ENCODE peak calls at places on chromosomes 13 and 19, in six cellular contexts. G is A549, M is GM12878, T is K562, X is HepG2, N is H1. U is an unnamed sample.

GRCh38 chr13:43333176-43333575 is 309.8 kb downstream of the DNAJC15 start:
- DNase-seq in G (no peak), M (no peak), T (no peak), X (no peak), N (no peak), U (no peak)

GRCh38 chr19:13401388-13401787 is 104.9 kb downstream of the CACNA1A start:
- DNase-seq in G (peak; percentile 14), M (no peak), T (peak; percentile 85), X (peak; percentile 2), N (no peak), U (peak; percentile 46)

GRCh38 chr19:34256835-34257558 is 2.6 kb downstream of the GARRE1 start:
- DNase-seq in G (no peak), M (no peak), T (no peak), X (no peak), N (no peak), U (no peak)

GRCh38 chr19:6521718-6522646 is 8.8 kb upstream of the TNFSF9 start:
- DNase-seq in G (no peak), M (peak; percentile 95), T (peak; percentile 67), X (no peak), N (no peak), U (no peak)

GRCh38 chr13:29428310-29428991 is 167.0 kb downstream of the SLC7A1 start:
- DNase-seq in G (no peak), M (no peak), T (no peak), X (no peak), N (peak; percentile 25), U (no peak)

GRCh38 chr13:106533101-106533939 is 2.1 kb downstream of the EFNB2 start:
- DNase-seq in G (peak; percentile 43), M (no peak), T (no peak), X (peak; percentile 21), N (no peak), U (peak; percentile 78)

GRCh38 chr19:6731822-6732221 is 5.6 kb downstream of the GPR108 start:
- DNase-seq in G (no peak), M (no peak), T (no peak), X (no peak), N (no peak), U (no peak)

GRCh38 chr19:50804420-50805272 is 14.4 kb downstream of the ACP4 start:
- DNase-seq in G (peak; percentile 98), M (peak; percentile 91), T (peak; percentile 99), X (peak; percentile 96), N (peak; percentile 96), U (peak; percentile 99)

GRCh38 chr19:30207357-30207756 is 164.8 kb upstream of the ZNF536 start:
- DNase-seq in G (no peak), M (no peak), T (no peak), X (no peak), N (no peak), U (no peak)

GRCh38 chr13:49926019-49926418 is 10.1 kb downstream of the SPRYD7 start:
- DNase-seq in G (no peak), M (no peak), T (no peak), X (no peak), N (no peak), U (no peak)

GRCh38 chr13:113906566-113906965 is 42.7 kb upstream of the GAS6 start:
- DNase-seq in G (no peak), M (no peak), T (no peak), X (no peak), N (no peak), U (no peak)

GRCh38 chr13:113917096-113917495 is 53.2 kb upstream of the GAS6 start:
- DNase-seq in G (no peak), M (no peak), T (no peak), X (no peak), N (no peak), U (no peak)

GRCh38 chr13:113726961-113727411 is 32.0 kb upstream of the TMEM255B start:
- DNase-seq in G (no peak), M (no peak), T (no peak), X (no peak), N (no peak), U (peak; percentile 31)

GRCh38 chr19:39832341-39833083 is 1.4 kb downstream of the DYRK1B start:
- DNase-seq in G (no peak), M (no peak), T (no peak), X (no peak), N (no peak), U (no peak)

GRCh38 chr19:9877775-9878510 is 42.8 kb downstream of the PIN1 start:
- DNase-seq in G (no peak), M (no peak), T (no peak), X (no peak), N (no peak), U (peak; percentile 70)

DNA sequence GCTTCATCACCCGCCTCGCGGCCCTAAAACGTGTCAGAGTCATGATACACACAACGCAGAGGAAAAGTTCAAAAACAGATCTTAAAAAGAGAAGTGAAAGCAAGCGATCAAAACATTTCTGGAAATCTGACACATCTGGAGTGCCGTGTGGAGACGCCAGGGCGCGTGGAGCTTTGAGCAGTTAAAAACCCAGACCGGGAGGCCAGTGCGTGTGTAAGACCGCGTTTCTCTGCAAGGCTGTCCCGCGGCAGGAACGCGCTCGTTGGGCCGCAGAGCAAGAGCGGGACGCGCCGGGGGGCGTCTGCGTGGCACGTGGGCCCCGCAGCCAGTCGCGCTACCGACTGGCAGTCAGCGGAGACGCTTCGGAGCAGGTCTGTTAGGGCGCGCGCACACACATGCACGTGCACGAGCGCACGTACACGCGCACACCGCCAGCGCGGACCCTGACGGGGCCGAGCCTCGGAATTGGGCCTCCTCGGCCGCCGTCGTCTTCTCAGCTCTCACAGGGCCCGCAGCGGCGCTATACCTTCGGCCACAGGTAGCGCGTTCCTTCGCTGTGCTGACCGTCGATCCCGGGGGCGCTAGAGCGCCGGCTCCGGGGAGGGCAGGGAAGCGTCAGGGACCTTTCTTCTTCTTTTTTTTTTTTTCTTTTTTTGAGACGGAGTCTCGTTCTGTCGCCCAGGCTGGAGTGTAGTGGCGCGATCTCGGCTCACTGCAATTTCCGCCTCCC is 35.8 kb downstream of the RNF6 start:
- DNase-seq in G (peak; percentile 32), M (peak; percentile 66), T (peak; percentile 88), X (peak; percentile 83), N (peak; percentile 91), U (peak; percentile 89)
- TF ChIP-seq POLR2A in G (peak; percentile 45), M (peak; percentile 90), T (peak; percentile 62), X (peak; percentile 36), N (no peak), U (no peak)

GRCh38 chr13:31631071-31631470 is 108.3 kb upstream of the RXFP2 start:
- DNase-seq in G (no peak), M (no peak), T (no peak), X (no peak), N (no peak), U (no peak)

GRCh38 chr13:31625115-31625514 is 114.2 kb upstream of the RXFP2 start:
- DNase-seq in G (no peak), M (no peak), T (no peak), X (no peak), N (no peak), U (no peak)

GRCh38 chr13:31631716-31632115 is 107.6 kb upstream of the RXFP2 start:
- DNase-seq in G (no peak), M (no peak), T (no peak), X (no peak), N (no peak), U (no peak)

GRCh38 chr13:31627097-31627496 is 112.2 kb upstream of the RXFP2 start:
- DNase-seq in G (no peak), M (no peak), T (no peak), X (no peak), N (no peak), U (peak; percentile 39)

GRCh38 chr13:31629085-31629785 is 110.1 kb upstream of the RXFP2 start:
- DNase-seq in G (no peak), M (no peak), T (no peak), X (no peak), N (no peak), U (peak; percentile 40)
- TF ChIP-seq RFX5 in G (no peak), M (no peak), T (no peak), X (no peak), N (no peak), U (no peak)

DNA sequence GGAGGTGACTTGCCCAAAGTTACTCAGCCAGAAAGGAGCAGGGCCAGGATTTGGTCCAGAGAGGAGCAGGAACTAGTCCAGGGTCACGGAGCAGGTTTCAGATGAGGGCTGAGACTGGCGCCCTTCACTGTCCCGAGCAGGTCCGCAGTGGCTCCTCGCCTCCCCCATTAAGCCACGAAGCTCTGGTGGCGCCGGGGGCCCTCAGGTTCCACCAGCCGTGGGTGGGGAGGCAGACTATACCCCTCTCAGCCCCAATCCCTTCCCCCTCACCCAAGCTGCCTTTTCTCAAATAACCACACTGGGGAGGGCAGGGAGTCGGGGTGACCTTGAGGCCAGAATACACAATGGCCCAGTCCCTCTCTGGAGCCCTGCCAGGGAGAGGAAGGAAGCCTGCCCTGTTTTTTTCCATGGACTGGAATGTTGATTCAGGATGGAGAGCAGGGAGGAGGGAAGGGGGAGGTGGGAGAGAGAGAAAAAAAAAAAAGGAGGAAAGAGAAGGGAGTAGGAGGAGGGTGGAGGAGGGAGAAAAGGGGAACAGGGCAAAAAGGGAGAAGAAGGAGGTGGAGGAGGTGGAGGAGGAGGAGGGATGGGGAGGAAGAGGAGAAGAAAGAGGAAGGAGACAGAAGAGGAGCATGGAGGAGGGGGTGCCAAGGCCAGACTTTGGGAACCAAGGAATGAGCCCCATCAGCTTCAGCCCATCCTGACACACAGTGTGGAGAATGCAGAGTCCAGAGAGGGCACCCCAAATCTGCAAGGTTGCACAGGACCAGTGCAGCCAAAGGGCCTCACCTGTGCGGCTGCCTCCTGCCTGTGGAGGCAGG is 19.7 kb downstream of the CEACAM16 start:
- DNase-seq in G (peak; percentile 90), M (no peak), T (no peak), X (peak; percentile 98), N (no peak), U (peak; percentile 56)
- TF ChIP-seq POLR2A in G (peak; percentile 42), M (no peak), T (no peak), X (peak; percentile 44), N (no peak), U (no peak)

GRCh38 chr13:97562962-97563361 is 129.0 kb downstream of the RAP2A start:
- DNase-seq in G (no peak), M (no peak), T (no peak), X (no peak), N (no peak), U (no peak)

GRCh38 chr13:97568850-97569249 is 134.9 kb downstream of the RAP2A start:
- DNase-seq in G (no peak), M (no peak), T (no peak), X (no peak), N (no peak), U (no peak)

GRCh38 chr13:97564929-97565328 is 131.0 kb downstream of the RAP2A start:
- DNase-seq in G (no peak), M (no peak), T (no peak), X (no peak), N (no peak), U (no peak)

GRCh38 chr13:97566907-97567306 is 132.9 kb downstream of the RAP2A start:
- DNase-seq in G (no peak), M (no peak), T (peak; percentile 7), X (no peak), N (no peak), U (no peak)

DNA sequence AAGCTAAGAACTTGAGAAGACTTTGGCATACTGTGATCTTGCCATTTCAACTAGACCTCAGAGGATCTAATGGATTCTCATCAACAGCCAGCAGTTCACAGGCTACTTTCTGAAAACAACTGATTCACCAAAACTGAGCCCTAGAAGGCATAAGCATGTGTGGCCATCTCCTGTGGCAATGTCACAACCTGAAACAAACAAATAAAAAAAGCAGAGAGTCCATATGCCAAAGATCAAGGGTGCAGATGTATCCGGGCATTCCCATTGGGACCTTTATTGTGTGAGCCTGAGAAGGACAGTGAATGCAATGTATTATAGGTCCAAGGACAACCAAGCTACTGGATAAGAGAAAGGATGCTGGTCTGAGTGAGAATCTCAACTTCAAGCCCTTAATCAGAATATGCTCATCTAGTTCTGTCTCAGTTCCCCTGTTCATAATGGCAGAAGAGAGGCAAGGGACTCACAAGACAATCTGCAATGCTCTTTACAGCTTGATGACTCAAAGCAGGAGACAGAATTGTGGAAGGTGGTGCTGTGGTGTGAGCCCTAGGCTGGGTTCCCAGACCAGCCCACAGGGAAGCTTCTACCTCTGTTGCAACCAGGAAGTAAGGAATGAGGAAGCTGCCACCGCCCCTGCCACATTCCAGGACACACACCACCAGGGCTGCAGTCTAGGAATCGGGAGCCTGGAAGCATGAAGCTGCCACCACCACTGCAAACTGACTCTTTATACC is 133.7 kb downstream of the RAP2A start:
- DNase-seq in G (peak; percentile 18), M (peak; percentile 37), T (no peak), X (peak; percentile 54), N (no peak), U (peak; percentile 50)
- TF ChIP-seq RFX5 in G (no peak), M (no peak), T (no peak), X (no peak), N (no peak), U (no peak)

U was measured in IMR-90.